ENCODE peak calls at places on chromosome 18, in eight cellular contexts. One of them, this sample, is unnamed.

GRCh38 chr18:76391038-76391437 is 104.0 kb downstream of the ZNF516 start:
- DNase-seq in transverse colon: no peak
- DNase-seq in HCT116: no peak
- DNase-seq in sigmoid colon: peak; percentile 25
- DNase-seq in GM23338: no peak
- DNase-seq in breast epithelium: no peak
- DNase-seq in stomach: peak; percentile 25
- DNase-seq in upper lobe of left lung: peak; percentile 18
- DNase-seq in this sample: no peak

GRCh38 chr18:26097563-26097962 is 7.2 kb upstream of the SS18 start:
- DNase-seq in transverse colon: no peak
- DNase-seq in HCT116: no peak
- DNase-seq in sigmoid colon: no peak
- DNase-seq in GM23338: no peak
- DNase-seq in breast epithelium: no peak
- DNase-seq in stomach: no peak
- DNase-seq in upper lobe of left lung: no peak
- DNase-seq in this sample: no peak

GRCh38 chr18:79524181-79525078 is 128.7 kb downstream of the NFATC1 start:
- DNase-seq in transverse colon: no peak
- DNase-seq in HCT116: no peak
- DNase-seq in sigmoid colon: peak; percentile 55
- DNase-seq in GM23338: no peak
- DNase-seq in breast epithelium: no peak
- DNase-seq in stomach: no peak
- DNase-seq in upper lobe of left lung: peak; percentile 21
- DNase-seq in this sample: no peak

GRCh38 chr18:23106575-23106974 is 28.7 kb upstream of the CABLES1 start:
- DNase-seq in transverse colon: peak; percentile 61
- DNase-seq in HCT116: peak; percentile 88
- DNase-seq in sigmoid colon: no peak
- DNase-seq in GM23338: no peak
- DNase-seq in breast epithelium: peak; percentile 48
- DNase-seq in stomach: no peak
- DNase-seq in upper lobe of left lung: no peak
- DNase-seq in this sample: peak; percentile 17

GRCh38 chr18:49021433-49022129 is 70.8 kb upstream of the SMAD7 start:
- DNase-seq in transverse colon: peak; percentile 89
- DNase-seq in HCT116: peak; percentile 83
- DNase-seq in sigmoid colon: no peak
- DNase-seq in GM23338: peak; percentile 92
- DNase-seq in breast epithelium: peak; percentile 45
- DNase-seq in stomach: peak; percentile 79
- DNase-seq in upper lobe of left lung: peak; percentile 91
- DNase-seq in this sample: no peak

GRCh38 chr18:47898696-47899095 is 31.8 kb downstream of the SMAD2 start:
- DNase-seq in transverse colon: no peak
- DNase-seq in HCT116: no peak
- DNase-seq in sigmoid colon: no peak
- DNase-seq in GM23338: peak; percentile 27
- DNase-seq in breast epithelium: no peak
- DNase-seq in stomach: no peak
- DNase-seq in upper lobe of left lung: no peak
- DNase-seq in this sample: no peak

GRCh38 chr18:48007955-48008701 is 77.7 kb upstream of the SMAD2 start:
- DNase-seq in transverse colon: peak; percentile 73
- DNase-seq in HCT116: no peak
- DNase-seq in sigmoid colon: peak; percentile 73
- DNase-seq in GM23338: peak; percentile 93
- DNase-seq in breast epithelium: no peak
- DNase-seq in stomach: peak; percentile 78
- DNase-seq in upper lobe of left lung: peak; percentile 76
- DNase-seq in this sample: peak; percentile 44

GRCh38 chr18:40851014-40851429 is 1104.0 kb upstream of the PIK3C3 start:
- DNase-seq in transverse colon: no peak
- DNase-seq in HCT116: no peak
- DNase-seq in sigmoid colon: no peak
- DNase-seq in GM23338: no peak
- DNase-seq in breast epithelium: peak; percentile 46
- DNase-seq in stomach: peak; percentile 50
- DNase-seq in upper lobe of left lung: peak; percentile 61
- DNase-seq in this sample: peak; percentile 58

GRCh38 chr18:31497711-31498449 is at the start of gene DSG2:
- DNase-seq in transverse colon: peak; percentile 92
- DNase-seq in HCT116: no peak
- DNase-seq in sigmoid colon: peak; percentile 67
- DNase-seq in GM23338: peak; percentile 90
- DNase-seq in breast epithelium: peak; percentile 78
- DNase-seq in stomach: peak; percentile 86
- DNase-seq in upper lobe of left lung: peak; percentile 82
- DNase-seq in this sample: peak; percentile 86

DNA sequence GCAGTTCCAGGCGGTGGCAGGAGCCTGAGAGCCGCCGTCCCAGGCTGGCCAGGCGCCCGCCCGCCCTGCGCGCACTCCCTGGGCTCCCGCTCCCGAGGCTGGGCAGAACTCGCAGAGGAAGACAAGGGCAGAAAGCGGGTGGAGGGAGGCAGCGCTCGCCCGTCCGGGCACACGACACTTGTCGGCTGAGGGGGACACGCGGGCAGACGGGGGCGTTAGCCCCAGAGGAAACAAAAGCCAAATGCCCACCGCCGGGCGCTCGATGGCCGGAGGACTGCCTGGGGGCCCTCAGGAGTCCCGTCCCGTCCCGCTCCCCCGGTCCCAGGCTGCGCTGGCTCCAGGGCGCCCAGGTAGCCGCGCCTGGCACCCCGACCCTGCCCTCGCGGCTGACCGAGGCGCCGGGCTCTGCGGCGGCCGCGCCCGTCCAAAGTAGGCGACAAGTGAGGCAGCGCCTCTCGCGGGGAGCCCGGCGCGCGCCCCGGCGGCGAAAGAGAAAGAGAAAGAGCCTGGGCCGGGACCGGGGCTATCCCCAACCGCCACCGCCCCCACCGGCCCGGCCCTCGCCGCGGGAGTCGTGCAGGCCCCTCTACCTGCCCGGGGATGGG is 491 bp downstream of the L3MBTL4 start:
- DNase-seq in transverse colon: peak; percentile 83
- DNase-seq in HCT116: no peak
- DNase-seq in sigmoid colon: peak; percentile 80
- DNase-seq in GM23338: peak; percentile 71
- DNase-seq in breast epithelium: peak; percentile 58
- DNase-seq in stomach: peak; percentile 84
- DNase-seq in upper lobe of left lung: peak; percentile 79
- DNase-seq in this sample: peak; percentile 68
- TF ChIP-seq POLR2AphosphoS5 in transverse colon: no peak
- TF ChIP-seq POLR2AphosphoS5 in HCT116: no peak
- TF ChIP-seq POLR2AphosphoS5 in sigmoid colon: no peak
- TF ChIP-seq POLR2AphosphoS5 in GM23338: no peak
- TF ChIP-seq POLR2AphosphoS5 in breast epithelium: peak; percentile 25
- TF ChIP-seq POLR2AphosphoS5 in stomach: no peak
- TF ChIP-seq POLR2AphosphoS5 in upper lobe of left lung: no peak
- TF ChIP-seq POLR2AphosphoS5 in this sample: no peak

GRCh38 chr18:62933261-62933887 is 218.0 kb downstream of the PHLPP1 start:
- DNase-seq in transverse colon: no peak
- DNase-seq in HCT116: no peak
- DNase-seq in sigmoid colon: no peak
- DNase-seq in GM23338: no peak
- DNase-seq in breast epithelium: no peak
- DNase-seq in stomach: no peak
- DNase-seq in upper lobe of left lung: no peak
- DNase-seq in this sample: no peak
- TF ChIP-seq CTCF in transverse colon: no peak
- TF ChIP-seq CTCF in HCT116: no peak
- TF ChIP-seq CTCF in sigmoid colon: no peak
- TF ChIP-seq CTCF in GM23338: no peak
- TF ChIP-seq CTCF in breast epithelium: no peak
- TF ChIP-seq CTCF in stomach: no peak
- TF ChIP-seq CTCF in upper lobe of left lung: no peak
- TF ChIP-seq CTCF in this sample: no peak

DNA sequence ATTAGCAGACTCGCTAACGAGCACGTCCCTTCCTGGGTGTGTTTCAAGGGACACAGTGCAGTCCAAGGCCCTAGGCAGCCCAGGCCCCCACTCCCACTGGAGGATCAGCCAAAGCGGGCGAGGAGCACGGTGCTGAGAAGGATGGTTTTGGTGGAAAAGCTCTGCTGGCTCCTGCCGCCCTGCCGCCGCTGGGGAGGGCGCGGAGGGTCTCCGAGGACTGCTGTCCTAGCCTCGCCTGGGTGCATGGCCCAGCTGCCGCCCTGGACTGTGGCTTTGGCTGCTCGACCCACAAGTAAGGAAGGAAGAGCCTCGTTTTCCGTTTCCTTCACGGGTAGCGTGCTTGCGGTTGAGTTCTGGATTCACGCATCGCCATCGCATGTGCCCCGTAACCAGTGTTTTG is 79.9 kb downstream of the MTCL1 start:
- DNase-seq in transverse colon: no peak
- DNase-seq in HCT116: no peak
- DNase-seq in sigmoid colon: no peak
- DNase-seq in GM23338: no peak
- DNase-seq in breast epithelium: no peak
- DNase-seq in stomach: no peak
- DNase-seq in upper lobe of left lung: no peak
- DNase-seq in this sample: no peak
- H3K36me3 ChIP-seq in transverse colon: no peaks in the 10 kb centered on the region
- H3K36me3 ChIP-seq in HCT116: peaks cover 8% of the 10 kb centered on the region
- H3K36me3 ChIP-seq in sigmoid colon: peaks cover 53% of the 10 kb centered on the region
- H3K36me3 ChIP-seq in GM23338: peaks cover 5% of the 10 kb centered on the region
- H3K36me3 ChIP-seq in breast epithelium: no peaks in the 10 kb centered on the region
- H3K36me3 ChIP-seq in stomach: peaks cover 6% of the 10 kb centered on the region
- H3K36me3 ChIP-seq in upper lobe of left lung: no peaks in the 10 kb centered on the region
- H3K36me3 ChIP-seq in this sample: no peaks in the 10 kb centered on the region

GRCh38 chr18:50287028-50287440 is 458 bp downstream of the CXXC1 start:
- DNase-seq in transverse colon: no peak
- DNase-seq in HCT116: no peak
- DNase-seq in sigmoid colon: peak; percentile 78
- DNase-seq in GM23338: no peak
- DNase-seq in breast epithelium: no peak
- DNase-seq in stomach: no peak
- DNase-seq in upper lobe of left lung: no peak
- DNase-seq in this sample: no peak

GRCh38 chr18:50285631-50286321 is 1.7 kb downstream of the CXXC1 start:
- DNase-seq in transverse colon: no peak
- DNase-seq in HCT116: no peak
- DNase-seq in sigmoid colon: peak; percentile 64
- DNase-seq in GM23338: no peak
- DNase-seq in breast epithelium: no peak
- DNase-seq in stomach: no peak
- DNase-seq in upper lobe of left lung: no peak
- DNase-seq in this sample: no peak

GRCh38 chr18:50286391-50287027 is 983 bp downstream of the CXXC1 start:
- DNase-seq in transverse colon: peak; percentile 64
- DNase-seq in HCT116: peak; percentile 26
- DNase-seq in sigmoid colon: peak; percentile 64
- DNase-seq in GM23338: peak; percentile 61
- DNase-seq in breast epithelium: no peak
- DNase-seq in stomach: no peak
- DNase-seq in upper lobe of left lung: no peak
- DNase-seq in this sample: no peak

GRCh38 chr18:50289103-50289433 is 1.6 kb upstream of the CXXC1 start:
- DNase-seq in transverse colon: no peak
- DNase-seq in HCT116: no peak
- DNase-seq in sigmoid colon: peak; percentile 65
- DNase-seq in GM23338: no peak
- DNase-seq in breast epithelium: no peak
- DNase-seq in stomach: no peak
- DNase-seq in upper lobe of left lung: no peak
- DNase-seq in this sample: no peak

GRCh38 chr18:50287441-50288347 is at the start of gene CXXC1:
- DNase-seq in transverse colon: peak; percentile 98
- DNase-seq in HCT116: peak; percentile 99
- DNase-seq in sigmoid colon: peak; percentile 99
- DNase-seq in GM23338: peak; percentile 100
- DNase-seq in breast epithelium: peak; percentile 98
- DNase-seq in stomach: peak; percentile 98
- DNase-seq in upper lobe of left lung: peak; percentile 99
- DNase-seq in this sample: peak; percentile 98
- TF ChIP-seq POLR2AphosphoS5 in transverse colon: peak; percentile 71
- TF ChIP-seq POLR2AphosphoS5 in HCT116: peak; percentile 90
- TF ChIP-seq POLR2AphosphoS5 in sigmoid colon: peak; percentile 50
- TF ChIP-seq POLR2AphosphoS5 in GM23338: peak; percentile 88
- TF ChIP-seq POLR2AphosphoS5 in breast epithelium: peak; percentile 88
- TF ChIP-seq POLR2AphosphoS5 in stomach: peak; percentile 74
- TF ChIP-seq POLR2AphosphoS5 in upper lobe of left lung: peak; percentile 81
- TF ChIP-seq POLR2AphosphoS5 in this sample: peak; percentile 98

GRCh38 chr18:24799176-24799575 is 338.7 kb downstream of the HRH4 start:
- DNase-seq in transverse colon: no peak
- DNase-seq in HCT116: no peak
- DNase-seq in sigmoid colon: no peak
- DNase-seq in GM23338: no peak
- DNase-seq in breast epithelium: no peak
- DNase-seq in stomach: no peak
- DNase-seq in upper lobe of left lung: no peak
- DNase-seq in this sample: no peak
- TF ChIP-seq CTCF in transverse colon: peak; percentile 11
- TF ChIP-seq CTCF in HCT116: no peak
- TF ChIP-seq CTCF in sigmoid colon: no peak
- TF ChIP-seq CTCF in GM23338: peak; percentile 40
- TF ChIP-seq CTCF in breast epithelium: no peak
- TF ChIP-seq CTCF in stomach: no peak
- TF ChIP-seq CTCF in upper lobe of left lung: no peak
- TF ChIP-seq CTCF in this sample: no peak

DNA sequence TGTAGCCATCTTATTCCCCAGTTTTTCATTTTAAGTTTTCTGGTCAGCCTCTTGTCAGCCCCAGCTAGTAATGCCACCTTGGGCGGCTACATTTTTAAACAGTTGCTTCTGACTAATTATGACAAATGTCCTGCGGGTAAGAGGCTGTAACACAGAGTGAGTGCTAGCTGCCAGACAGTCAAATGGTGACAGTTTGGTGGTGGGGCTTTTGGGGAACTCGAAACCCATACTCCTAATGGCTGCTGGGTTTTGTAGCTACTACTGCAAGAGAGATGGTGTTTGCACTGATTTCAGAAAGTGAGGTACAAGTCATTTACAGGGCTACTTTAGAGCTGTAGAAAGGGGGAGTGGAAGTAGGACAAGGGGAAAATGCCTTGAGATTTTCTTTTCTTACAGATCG is 48.2 kb downstream of the ZCCHC2 start:
- DNase-seq in transverse colon: no peak
- DNase-seq in HCT116: no peak
- DNase-seq in sigmoid colon: no peak
- DNase-seq in GM23338: no peak
- DNase-seq in breast epithelium: no peak
- DNase-seq in stomach: no peak
- DNase-seq in upper lobe of left lung: no peak
- DNase-seq in this sample: no peak
- H3K36me3 ChIP-seq in transverse colon: no peaks in the 10 kb centered on the region
- H3K36me3 ChIP-seq in HCT116: peaks cover 30% of the 10 kb centered on the region
- H3K36me3 ChIP-seq in sigmoid colon: peaks cover 26% of the 10 kb centered on the region
- H3K36me3 ChIP-seq in GM23338: peaks cover 4% of the 10 kb centered on the region
- H3K36me3 ChIP-seq in breast epithelium: no peaks in the 10 kb centered on the region
- H3K36me3 ChIP-seq in stomach: peaks cover 20% of the 10 kb centered on the region
- H3K36me3 ChIP-seq in upper lobe of left lung: peaks cover 49% of the 10 kb centered on the region
- H3K36me3 ChIP-seq in this sample: peaks cover 8% of the 10 kb centered on the region

GRCh38 chr18:13284330-13285027 is 65.9 kb downstream of the LDLRAD4 start:
- DNase-seq in transverse colon: no peak
- DNase-seq in HCT116: no peak
- DNase-seq in sigmoid colon: no peak
- DNase-seq in GM23338: no peak
- DNase-seq in breast epithelium: no peak
- DNase-seq in stomach: no peak
- DNase-seq in upper lobe of left lung: no peak
- DNase-seq in this sample: no peak
- TF ChIP-seq POLR2AphosphoS5 in transverse colon: no peak
- TF ChIP-seq POLR2AphosphoS5 in HCT116: no peak
- TF ChIP-seq POLR2AphosphoS5 in sigmoid colon: no peak
- TF ChIP-seq POLR2AphosphoS5 in GM23338: no peak
- TF ChIP-seq POLR2AphosphoS5 in breast epithelium: no peak
- TF ChIP-seq POLR2AphosphoS5 in stomach: no peak
- TF ChIP-seq POLR2AphosphoS5 in upper lobe of left lung: no peak
- TF ChIP-seq POLR2AphosphoS5 in this sample: no peak

This sample was measured in prostate gland.